ENCODE peak calls at places on chromosomes 16 and 17, in six cellular contexts. One of them, this sample, is unnamed.
A peak's percentile ranks its signal among the peaks of the same experiment; 100 is the strongest.

GRCh38 chr16:83268164-83268563 is 539.6 kb upstream of the HSBP1 start:
- DNase-seq in esophagus squamous epithelium: no peak
- DNase-seq in tibial nerve: no peak
- DNase-seq in heart left ventricle: no peak
- DNase-seq in suprapubic skin: no peak
- DNase-seq in endothelial cell of umbilical vein: no peak
- DNase-seq in this sample: no peak

GRCh38 chr17:29084476-29085148 is 41.7 kb downstream of the PIPOX start:
- DNase-seq in esophagus squamous epithelium: no peak
- DNase-seq in tibial nerve: no peak
- DNase-seq in heart left ventricle: no peak
- DNase-seq in suprapubic skin: no peak
- DNase-seq in endothelial cell of umbilical vein: no peak
- DNase-seq in this sample: no peak

GRCh38 chr16:31695667-31696066 is 168.0 kb downstream of the AHSP start:
- DNase-seq in esophagus squamous epithelium: no peak
- DNase-seq in tibial nerve: no peak
- DNase-seq in heart left ventricle: no peak
- DNase-seq in suprapubic skin: no peak
- DNase-seq in endothelial cell of umbilical vein: no peak
- DNase-seq in this sample: no peak

GRCh38 chr17:66580601-66581385 is 254.1 kb upstream of the CACNG5 start:
- DNase-seq in esophagus squamous epithelium: no peak
- DNase-seq in tibial nerve: peak; percentile 39
- DNase-seq in heart left ventricle: peak; percentile 35
- DNase-seq in suprapubic skin: no peak
- DNase-seq in endothelial cell of umbilical vein: peak; percentile 55
- DNase-seq in this sample: no peak

GRCh38 chr17:61635913-61636432 is 45.0 kb upstream of the NACA2 start:
- DNase-seq in esophagus squamous epithelium: no peak
- DNase-seq in tibial nerve: peak; percentile 6
- DNase-seq in heart left ventricle: no peak
- DNase-seq in suprapubic skin: no peak
- DNase-seq in endothelial cell of umbilical vein: peak; percentile 69
- DNase-seq in this sample: no peak

GRCh38 chr16:65071371-65072311 is 50.2 kb downstream of the CDH11 start:
- DNase-seq in esophagus squamous epithelium: no peak
- DNase-seq in tibial nerve: peak; percentile 56
- DNase-seq in heart left ventricle: peak; percentile 57
- DNase-seq in suprapubic skin: peak; percentile 64
- DNase-seq in endothelial cell of umbilical vein: peak; percentile 4
- DNase-seq in this sample: peak; percentile 34

GRCh38 chr17:49850772-49851386 is 3.0 kb upstream of the TAC4 start:
- DNase-seq in esophagus squamous epithelium: no peak
- DNase-seq in tibial nerve: no peak
- DNase-seq in heart left ventricle: peak; percentile 8
- DNase-seq in suprapubic skin: no peak
- DNase-seq in endothelial cell of umbilical vein: peak; percentile 39
- DNase-seq in this sample: no peak

GRCh38 chr16:24113115-24113745 is 142.9 kb upstream of the CACNG3 start:
- DNase-seq in esophagus squamous epithelium: no peak
- DNase-seq in tibial nerve: no peak
- DNase-seq in heart left ventricle: no peak
- DNase-seq in suprapubic skin: no peak
- DNase-seq in endothelial cell of umbilical vein: no peak
- DNase-seq in this sample: no peak

GRCh38 chr17:14580494-14580893 is 279.6 kb downstream of the HS3ST3B1 start:
- DNase-seq in esophagus squamous epithelium: no peak
- DNase-seq in tibial nerve: no peak
- DNase-seq in heart left ventricle: no peak
- DNase-seq in suprapubic skin: no peak
- DNase-seq in endothelial cell of umbilical vein: no peak
- DNase-seq in this sample: no peak

GRCh38 chr16:11171757-11172299 is 84.2 kb downstream of the SOCS1 start:
- DNase-seq in esophagus squamous epithelium: no peak
- DNase-seq in tibial nerve: no peak
- DNase-seq in heart left ventricle: no peak
- DNase-seq in suprapubic skin: no peak
- DNase-seq in endothelial cell of umbilical vein: no peak
- DNase-seq in this sample: no peak

GRCh38 chr17:62981933-62982332 is 15.9 kb downstream of the TANC2 start:
- DNase-seq in esophagus squamous epithelium: no peak
- DNase-seq in tibial nerve: no peak
- DNase-seq in heart left ventricle: no peak
- DNase-seq in suprapubic skin: no peak
- DNase-seq in endothelial cell of umbilical vein: no peak
- DNase-seq in this sample: no peak

GRCh38 chr17:45299311-45299710 is 17.5 kb downstream of the MAP3K14 start:
- DNase-seq in esophagus squamous epithelium: no peak
- DNase-seq in tibial nerve: peak; percentile 35
- DNase-seq in heart left ventricle: peak; percentile 46
- DNase-seq in suprapubic skin: no peak
- DNase-seq in endothelial cell of umbilical vein: no peak
- DNase-seq in this sample: no peak

GRCh38 chr16:735982-736453 is 4.8 kb downstream of the CIAO3 start:
- DNase-seq in esophagus squamous epithelium: no peak
- DNase-seq in tibial nerve: no peak
- DNase-seq in heart left ventricle: no peak
- DNase-seq in suprapubic skin: no peak
- DNase-seq in endothelial cell of umbilical vein: no peak
- DNase-seq in this sample: no peak

GRCh38 chr16:590875-591200 is 972 bp downstream of the RAB40C start:
- DNase-seq in esophagus squamous epithelium: no peak
- DNase-seq in tibial nerve: no peak
- DNase-seq in heart left ventricle: no peak
- DNase-seq in suprapubic skin: no peak
- DNase-seq in endothelial cell of umbilical vein: no peak
- DNase-seq in this sample: no peak

GRCh38 chr16:55976815-55977214 is 101.6 kb upstream of the CES5A start:
- DNase-seq in esophagus squamous epithelium: no peak
- DNase-seq in tibial nerve: no peak
- DNase-seq in heart left ventricle: no peak
- DNase-seq in suprapubic skin: no peak
- DNase-seq in endothelial cell of umbilical vein: no peak
- DNase-seq in this sample: no peak

GRCh38 chr16:64180136-64180900 is 941.5 kb downstream of the CDH11 start:
- DNase-seq in esophagus squamous epithelium: no peak
- DNase-seq in tibial nerve: no peak
- DNase-seq in heart left ventricle: no peak
- DNase-seq in suprapubic skin: no peak
- DNase-seq in endothelial cell of umbilical vein: no peak
- DNase-seq in this sample: no peak

GRCh38 chr16:54648575-54648974 is 282.1 kb upstream of the IRX5 start:
- DNase-seq in esophagus squamous epithelium: no peak
- DNase-seq in tibial nerve: no peak
- DNase-seq in heart left ventricle: no peak
- DNase-seq in suprapubic skin: no peak
- DNase-seq in endothelial cell of umbilical vein: no peak
- DNase-seq in this sample: no peak

GRCh38 chr17:72185571-72185970 is 64.8 kb downstream of the SOX9 start:
- DNase-seq in esophagus squamous epithelium: no peak
- DNase-seq in tibial nerve: no peak
- DNase-seq in heart left ventricle: peak; percentile 68
- DNase-seq in suprapubic skin: no peak
- DNase-seq in endothelial cell of umbilical vein: no peak
- DNase-seq in this sample: no peak

GRCh38 chr17:3167574-3167973 is 29.7 kb upstream of the OR1A2 start:
- DNase-seq in esophagus squamous epithelium: no peak
- DNase-seq in tibial nerve: no peak
- DNase-seq in heart left ventricle: no peak
- DNase-seq in suprapubic skin: no peak
- DNase-seq in endothelial cell of umbilical vein: no peak
- DNase-seq in this sample: no peak

GRCh38 chr16:582614-583331 is 7.1 kb upstream of the RAB40C start:
- DNase-seq in esophagus squamous epithelium: no peak
- DNase-seq in tibial nerve: no peak
- DNase-seq in heart left ventricle: peak; percentile 85
- DNase-seq in suprapubic skin: no peak
- DNase-seq in endothelial cell of umbilical vein: no peak
- DNase-seq in this sample: no peak

GRCh38 chr16:89047331-89048086 is 46.1 kb upstream of the ACSF3 start:
- DNase-seq in esophagus squamous epithelium: no peak
- DNase-seq in tibial nerve: no peak
- DNase-seq in heart left ventricle: peak; percentile 26
- DNase-seq in suprapubic skin: no peak
- DNase-seq in endothelial cell of umbilical vein: no peak
- DNase-seq in this sample: no peak

GRCh38 chr16:23174622-23175021 is 7.9 kb upstream of the SCNN1G start:
- DNase-seq in esophagus squamous epithelium: no peak
- DNase-seq in tibial nerve: no peak
- DNase-seq in heart left ventricle: no peak
- DNase-seq in suprapubic skin: no peak
- DNase-seq in endothelial cell of umbilical vein: peak; percentile 11
- DNase-seq in this sample: no peak

GRCh38 chr17:33334703-33335102 is 41.6 kb upstream of the ASIC2 start:
- DNase-seq in esophagus squamous epithelium: no peak
- DNase-seq in tibial nerve: no peak
- DNase-seq in heart left ventricle: no peak
- DNase-seq in suprapubic skin: no peak
- DNase-seq in endothelial cell of umbilical vein: no peak
- DNase-seq in this sample: no peak

GRCh38 chr17:45425125-45425983 is 7.3 kb downstream of the ARHGAP27 start:
- DNase-seq in esophagus squamous epithelium: no peak
- DNase-seq in tibial nerve: no peak
- DNase-seq in heart left ventricle: peak; percentile 71
- DNase-seq in suprapubic skin: no peak
- DNase-seq in endothelial cell of umbilical vein: no peak
- DNase-seq in this sample: no peak

GRCh38 chr16:88119881-88120280 is 168.6 kb downstream of the BANP start:
- DNase-seq in esophagus squamous epithelium: no peak
- DNase-seq in tibial nerve: no peak
- DNase-seq in heart left ventricle: no peak
- DNase-seq in suprapubic skin: no peak
- DNase-seq in endothelial cell of umbilical vein: no peak
- DNase-seq in this sample: no peak

GRCh38 chr16:68893710-68894705 is 50.7 kb downstream of the TANGO6 start:
- DNase-seq in esophagus squamous epithelium: no peak
- DNase-seq in tibial nerve: no peak
- DNase-seq in heart left ventricle: peak; percentile 59
- DNase-seq in suprapubic skin: no peak
- DNase-seq in endothelial cell of umbilical vein: peak; percentile 48
- DNase-seq in this sample: peak; percentile 70

GRCh38 chr16:17474572-17474971 is 3.8 kb upstream of the XYLT1 start:
- DNase-seq in esophagus squamous epithelium: no peak
- DNase-seq in tibial nerve: no peak
- DNase-seq in heart left ventricle: no peak
- DNase-seq in suprapubic skin: no peak
- DNase-seq in endothelial cell of umbilical vein: no peak
- DNase-seq in this sample: peak; percentile 87

GRCh38 chr16:66366433-66367299 is at the start of gene CDH5:
- DNase-seq in esophagus squamous epithelium: no peak
- DNase-seq in tibial nerve: peak; percentile 65
- DNase-seq in heart left ventricle: peak; percentile 82
- DNase-seq in suprapubic skin: peak; percentile 89
- DNase-seq in endothelial cell of umbilical vein: peak; percentile 90
- DNase-seq in this sample: peak; percentile 96

GRCh38 chr17:19646788-19647696 is 1.5 kb upstream of the ALDH3A2 start:
- DNase-seq in esophagus squamous epithelium: no peak
- DNase-seq in tibial nerve: no peak
- DNase-seq in heart left ventricle: no peak
- DNase-seq in suprapubic skin: no peak
- DNase-seq in endothelial cell of umbilical vein: peak; percentile 53
- DNase-seq in this sample: no peak

GRCh38 chr17:27319536-27320221 is 25.8 kb downstream of the WSB1 start:
- DNase-seq in esophagus squamous epithelium: no peak
- DNase-seq in tibial nerve: peak; percentile 51
- DNase-seq in heart left ventricle: peak; percentile 85
- DNase-seq in suprapubic skin: no peak
- DNase-seq in endothelial cell of umbilical vein: peak; percentile 50
- DNase-seq in this sample: peak; percentile 92

GRCh38 chr16:27366687-27367462 is 35.1 kb upstream of the IL21R start:
- DNase-seq in esophagus squamous epithelium: no peak
- DNase-seq in tibial nerve: no peak
- DNase-seq in heart left ventricle: no peak
- DNase-seq in suprapubic skin: no peak
- DNase-seq in endothelial cell of umbilical vein: peak; percentile 26
- DNase-seq in this sample: no peak

GRCh38 chr17:77492446-77493237 is 351.9 kb downstream of the SEC14L1 start:
- DNase-seq in esophagus squamous epithelium: no peak
- DNase-seq in tibial nerve: no peak
- DNase-seq in heart left ventricle: peak; percentile 24
- DNase-seq in suprapubic skin: peak; percentile 59
- DNase-seq in endothelial cell of umbilical vein: no peak
- DNase-seq in this sample: no peak

GRCh38 chr17:51260237-51260959 is at the start of gene UTP18:
- DNase-seq in esophagus squamous epithelium: peak; percentile 89
- DNase-seq in tibial nerve: peak; percentile 92
- DNase-seq in heart left ventricle: peak; percentile 98
- DNase-seq in suprapubic skin: peak; percentile 98
- DNase-seq in endothelial cell of umbilical vein: peak; percentile 97
- DNase-seq in this sample: peak; percentile 99
- TF ChIP-seq POLR2A in esophagus squamous epithelium: peak; percentile 66
- TF ChIP-seq POLR2A in tibial nerve: no peak
- TF ChIP-seq POLR2A in heart left ventricle: peak; percentile 51
- TF ChIP-seq POLR2A in suprapubic skin: peak; percentile 36
- TF ChIP-seq POLR2A in endothelial cell of umbilical vein: peak; percentile 63
- TF ChIP-seq POLR2A in this sample: no peak

GRCh38 chr17:64036198-64036922 is 15.9 kb upstream of the ICAM2 start:
- DNase-seq in esophagus squamous epithelium: no peak
- DNase-seq in tibial nerve: no peak
- DNase-seq in heart left ventricle: no peak
- DNase-seq in suprapubic skin: peak; percentile 49
- DNase-seq in endothelial cell of umbilical vein: no peak
- DNase-seq in this sample: peak; percentile 75
- TF ChIP-seq CTCF in esophagus squamous epithelium: no peak
- TF ChIP-seq CTCF in tibial nerve: no peak
- TF ChIP-seq CTCF in heart left ventricle: no peak
- TF ChIP-seq CTCF in suprapubic skin: no peak
- TF ChIP-seq CTCF in endothelial cell of umbilical vein: no peak
- TF ChIP-seq CTCF in this sample: no peak

GRCh38 chr17:21042434-21043295 is at the start of gene USP22:
- DNase-seq in esophagus squamous epithelium: no peak
- DNase-seq in tibial nerve: no peak
- DNase-seq in heart left ventricle: no peak
- DNase-seq in suprapubic skin: no peak
- DNase-seq in endothelial cell of umbilical vein: no peak
- DNase-seq in this sample: no peak
- TF ChIP-seq POLR2A in esophagus squamous epithelium: peak; percentile 98
- TF ChIP-seq POLR2A in tibial nerve: peak; percentile 97
- TF ChIP-seq POLR2A in heart left ventricle: peak; percentile 83
- TF ChIP-seq POLR2A in suprapubic skin: peak; percentile 51
- TF ChIP-seq POLR2A in endothelial cell of umbilical vein: peak; percentile 78
- TF ChIP-seq POLR2A in this sample: no peak

DNA sequence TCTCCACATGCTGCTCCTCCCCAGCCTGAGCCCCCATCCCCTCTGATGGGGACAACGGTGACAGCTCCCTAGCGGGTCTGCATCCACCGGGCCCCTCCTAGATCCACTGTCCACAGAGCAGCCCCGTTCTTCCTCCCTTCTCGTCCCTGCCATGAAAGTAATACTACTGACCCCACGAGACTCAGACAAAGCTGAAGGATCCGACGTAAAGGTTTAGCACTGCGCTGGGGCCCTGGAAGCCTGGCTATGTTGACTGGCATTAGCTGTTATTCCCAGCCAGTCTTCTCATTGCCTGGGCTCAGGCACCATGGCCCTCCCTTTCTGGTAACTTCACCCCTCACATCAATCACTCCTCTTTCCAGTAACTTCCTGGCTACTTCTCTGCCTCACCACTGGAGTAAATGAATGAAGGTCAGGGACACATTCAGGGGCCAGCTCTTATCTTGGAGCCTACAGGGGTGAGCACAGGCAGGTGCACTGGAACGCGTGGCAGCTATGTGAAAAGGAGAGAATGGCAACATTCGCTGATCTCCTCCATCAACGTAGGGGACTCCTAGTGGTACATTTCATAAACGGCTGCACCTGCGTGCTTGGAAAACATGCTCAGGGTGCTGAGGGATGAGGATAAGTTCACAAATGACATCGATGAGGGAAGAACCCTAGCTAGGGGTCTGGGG is 30.5 kb downstream of the VAC14 start:
- DNase-seq in esophagus squamous epithelium: no peak
- DNase-seq in tibial nerve: no peak
- DNase-seq in heart left ventricle: no peak
- DNase-seq in suprapubic skin: no peak
- DNase-seq in endothelial cell of umbilical vein: no peak
- DNase-seq in this sample: no peak
- TF ChIP-seq CTCF in esophagus squamous epithelium: no peak
- TF ChIP-seq CTCF in tibial nerve: no peak
- TF ChIP-seq CTCF in heart left ventricle: no peak
- TF ChIP-seq CTCF in suprapubic skin: no peak
- TF ChIP-seq CTCF in endothelial cell of umbilical vein: no peak
- TF ChIP-seq CTCF in this sample: no peak